ENCODE peak calls at places on chromosomes 13 and 19, in nine cellular contexts. One of them, this sample, is unnamed.

GRCh38 chr13:27321619-27322385 is 51.2 kb downstream of the RASL11A start:
- DNase-seq in BE2C: no peak
- DNase-seq in GOT3: no peak
- DNase-seq in HS-5: no peak
- DNase-seq in stimulated activated CD8-positive, alpha-beta memory T cell treated with anti-CD3 and anti-CD28 coated beads, Interleukin-4, amount 100 ng/mL, for 24 hours: no peak
- DNase-seq in AG09319: no peak
- DNase-seq in NCI-H1694 treated with DMSO at 0.1 percent for 48 hours: no peak
- DNase-seq in HFFc6: no peak
- DNase-seq in fibroblast of the aortic adventitia: no peak
- DNase-seq in this sample: no peak

GRCh38 chr19:3575260-3575741 is 2.6 kb downstream of the HMG20B start:
- DNase-seq in HS-5: no peak
- DNase-seq in NCI-H1694 treated with DMSO at 0.1 percent for 48 hours: peak
- DNase-seq in AG09319: no peak
- DNase-seq in stimulated activated CD8-positive, alpha-beta memory T cell treated with anti-CD3 and anti-CD28 coated beads, Interleukin-4, amount 100 ng/mL, for 24 hours: no peak
- DNase-seq in fibroblast of the aortic adventitia: no peak
- DNase-seq in GOT3: no peak
- DNase-seq in HFFc6: no peak
- DNase-seq in BE2C: no peak
- DNase-seq in this sample: peak

GRCh38 chr19:47296036-47296435 is 13.6 kb upstream of the C5AR1 start:
- DNase-seq in NCI-H1694 treated with DMSO at 0.1 percent for 48 hours: peak
- DNase-seq in HFFc6: peak
- DNase-seq in BE2C: peak
- DNase-seq in fibroblast of the aortic adventitia: peak
- DNase-seq in AG09319: peak
- DNase-seq in HS-5: no peak
- DNase-seq in stimulated activated CD8-positive, alpha-beta memory T cell treated with anti-CD3 and anti-CD28 coated beads, Interleukin-4, amount 100 ng/mL, for 24 hours: peak
- DNase-seq in GOT3: peak
- DNase-seq in this sample: peak

GRCh38 chr13:89827552-89827951 is 1519.9 kb upstream of the MIR17HG start:
- DNase-seq in AG09319: no peak
- DNase-seq in HS-5: no peak
- DNase-seq in fibroblast of the aortic adventitia: no peak
- DNase-seq in GOT3: no peak
- DNase-seq in HFFc6: no peak
- DNase-seq in NCI-H1694 treated with DMSO at 0.1 percent for 48 hours: no peak
- DNase-seq in stimulated activated CD8-positive, alpha-beta memory T cell treated with anti-CD3 and anti-CD28 coated beads, Interleukin-4, amount 100 ng/mL, for 24 hours: no peak
- DNase-seq in BE2C: no peak
- DNase-seq in this sample: no peak

GRCh38 chr13:100848304-100848703 is 173.7 kb upstream of the TMTC4 start:
- DNase-seq in HS-5: no peak
- DNase-seq in BE2C: no peak
- DNase-seq in stimulated activated CD8-positive, alpha-beta memory T cell treated with anti-CD3 and anti-CD28 coated beads, Interleukin-4, amount 100 ng/mL, for 24 hours: no peak
- DNase-seq in GOT3: no peak
- DNase-seq in AG09319: no peak
- DNase-seq in HFFc6: no peak
- DNase-seq in fibroblast of the aortic adventitia: no peak
- DNase-seq in NCI-H1694 treated with DMSO at 0.1 percent for 48 hours: no peak
- DNase-seq in this sample: no peak

GRCh38 chr13:74889321-74889720 is 592.6 kb downstream of the TBC1D4 start:
- DNase-seq in stimulated activated CD8-positive, alpha-beta memory T cell treated with anti-CD3 and anti-CD28 coated beads, Interleukin-4, amount 100 ng/mL, for 24 hours: no peak
- DNase-seq in AG09319: no peak
- DNase-seq in GOT3: no peak
- DNase-seq in HS-5: no peak
- DNase-seq in NCI-H1694 treated with DMSO at 0.1 percent for 48 hours: no peak
- DNase-seq in HFFc6: no peak
- DNase-seq in BE2C: no peak
- DNase-seq in fibroblast of the aortic adventitia: peak
- DNase-seq in this sample: peak

GRCh38 chr19:55113570-55114039 is 3.8 kb downstream of the PPP1R12C start:
- DNase-seq in GOT3: no peak
- DNase-seq in stimulated activated CD8-positive, alpha-beta memory T cell treated with anti-CD3 and anti-CD28 coated beads, Interleukin-4, amount 100 ng/mL, for 24 hours: no peak
- DNase-seq in HS-5: peak
- DNase-seq in BE2C: no peak
- DNase-seq in fibroblast of the aortic adventitia: peak
- DNase-seq in HFFc6: peak
- DNase-seq in AG09319: peak
- DNase-seq in NCI-H1694 treated with DMSO at 0.1 percent for 48 hours: no peak
- DNase-seq in this sample: peak

GRCh38 chr19:13993554-13994308 is 12.4 kb downstream of the RFX1 start:
- DNase-seq in HFFc6: no peak
- DNase-seq in GOT3: no peak
- DNase-seq in BE2C: peak
- DNase-seq in stimulated activated CD8-positive, alpha-beta memory T cell treated with anti-CD3 and anti-CD28 coated beads, Interleukin-4, amount 100 ng/mL, for 24 hours: no peak
- DNase-seq in AG09319: no peak
- DNase-seq in fibroblast of the aortic adventitia: no peak
- DNase-seq in HS-5: no peak
- DNase-seq in NCI-H1694 treated with DMSO at 0.1 percent for 48 hours: no peak
- DNase-seq in this sample: no peak

GRCh38 chr13:56752630-56753029 is 388.1 kb upstream of the PRR20A start:
- DNase-seq in NCI-H1694 treated with DMSO at 0.1 percent for 48 hours: no peak
- DNase-seq in AG09319: no peak
- DNase-seq in HFFc6: no peak
- DNase-seq in fibroblast of the aortic adventitia: no peak
- DNase-seq in HS-5: no peak
- DNase-seq in stimulated activated CD8-positive, alpha-beta memory T cell treated with anti-CD3 and anti-CD28 coated beads, Interleukin-4, amount 100 ng/mL, for 24 hours: no peak
- DNase-seq in GOT3: no peak
- DNase-seq in BE2C: no peak
- DNase-seq in this sample: no peak

GRCh38 chr19:29379257-29379986 is 146.4 kb upstream of the VSTM2B start:
- DNase-seq in stimulated activated CD8-positive, alpha-beta memory T cell treated with anti-CD3 and anti-CD28 coated beads, Interleukin-4, amount 100 ng/mL, for 24 hours: no peak
- DNase-seq in BE2C: no peak
- DNase-seq in fibroblast of the aortic adventitia: no peak
- DNase-seq in HFFc6: no peak
- DNase-seq in GOT3: no peak
- DNase-seq in NCI-H1694 treated with DMSO at 0.1 percent for 48 hours: no peak
- DNase-seq in HS-5: no peak
- DNase-seq in AG09319: no peak
- DNase-seq in this sample: no peak

GRCh38 chr13:19782049-19782726 is 557 bp downstream of the PSPC1 start:
- DNase-seq in GOT3: no peak
- DNase-seq in stimulated activated CD8-positive, alpha-beta memory T cell treated with anti-CD3 and anti-CD28 coated beads, Interleukin-4, amount 100 ng/mL, for 24 hours: peak
- DNase-seq in BE2C: peak
- DNase-seq in fibroblast of the aortic adventitia: peak
- DNase-seq in NCI-H1694 treated with DMSO at 0.1 percent for 48 hours: no peak
- DNase-seq in HS-5: no peak
- DNase-seq in HFFc6: peak
- DNase-seq in AG09319: peak
- DNase-seq in this sample: peak

This sample was measured in fibroblast of pulmonary artery.